ENCODE peak calls at places on chromosomes 3 and 15, in four cellular contexts. P is K562, B is GM12878, Y is HepG2. E is an unnamed sample.

GRCh38 chr3:72665701-72666443 is 182.4 kb downstream of the SHQ1 start:
- DNase-seq in P (peak; percentile 48), Y (no peak), B (no peak), E (peak; percentile 50)

GRCh38 chr15:91142097-91142744 is 42.2 kb downstream of the SV2B start:
- DNase-seq in B (no peak), P (no peak), Y (peak; percentile 6), E (peak; percentile 3)

GRCh38 chr15:73331991-73332925 is 36.5 kb downstream of the HCN4 start:
- DNase-seq in B (no peak), P (no peak), Y (no peak), E (no peak)

GRCh38 chr3:107765524-107765923 is 242.8 kb downstream of the BBX start:
- DNase-seq in P (no peak), Y (no peak), B (no peak), E (no peak)

GRCh38 chr3:32544894-32545293 is 25.8 kb downstream of the DYNC1LI1 start:
- DNase-seq in P (no peak), B (no peak), Y (no peak), E (no peak)

GRCh38 chr15:68503791-68504720 is 72.1 kb upstream of the ITGA11 start:
- DNase-seq in Y (no peak), B (no peak), P (no peak), E (no peak)

GRCh38 chr15:72559781-72560180 is 85.7 kb downstream of the ARIH1 start:
- DNase-seq in P (no peak), B (no peak), Y (no peak), E (no peak)

GRCh38 chr15:43293402-43293801 is 26.7 kb upstream of the TGM5 start:
- DNase-seq in B (no peak), Y (peak; percentile 21), P (peak; percentile 88), E (no peak)

GRCh38 chr3:5332270-5332956 is 144.9 kb downstream of the EDEM1 start:
- DNase-seq in Y (no peak), P (no peak), B (no peak), E (no peak)

GRCh38 chr3:42022355-42022754 is 60.5 kb upstream of the ULK4 start:
- DNase-seq in B (no peak), P (no peak), Y (no peak), E (no peak)

GRCh38 chr3:69385723-69386483 is at the start of gene FRMD4B:
- DNase-seq in Y (peak; percentile 3), P (no peak), B (no peak), E (peak; percentile 74)

GRCh38 chr3:127077506-127078064 is 94.7 kb downstream of the PLXNA1 start:
- DNase-seq in B (no peak), P (no peak), Y (no peak), E (no peak)

GRCh38 chr3:41370307-41370706 is 171.0 kb downstream of the CTNNB1 start:
- DNase-seq in Y (no peak), P (no peak), B (no peak), E (no peak)

GRCh38 chr15:44735482-44736260 is 657 bp upstream of the TRIM69 start:
- DNase-seq in Y (no peak), B (no peak), P (no peak), E (no peak)

GRCh38 chr15:94297543-94297942 is 66.2 kb downstream of the MCTP2 start:
- DNase-seq in P (no peak), B (no peak), Y (no peak), E (no peak)

GRCh38 chr3:127709320-127710060 is 36.7 kb downstream of the ABTB1 start:
- DNase-seq in Y (no peak), P (no peak), B (no peak), E (no peak)

GRCh38 chr15:64150236-64150578 is 1.3 kb upstream of the SNX22 start:
- DNase-seq in P (no peak), B (no peak), Y (no peak), E (no peak)

GRCh38 chr15:56736308-56736707 is 3.0 kb upstream of the ZNF280D start:
- DNase-seq in B (no peak), P (peak; percentile 30), Y (peak; percentile 31), E (peak; percentile 57)

GRCh38 chr3:188279696-188280398 is 125.9 kb downstream of the LPP start:
- DNase-seq in P (no peak), Y (no peak), B (no peak), E (no peak)

GRCh38 chr15:57213783-57214366 is 162.4 kb upstream of the CGNL1 start:
- DNase-seq in Y (peak; percentile 41), P (no peak), B (no peak), E (peak; percentile 76)

GRCh38 chr3:186108106-186108940 is 566 bp downstream of the ETV5 start:
- DNase-seq in Y (peak; percentile 59), B (no peak), P (peak; percentile 69), E (peak; percentile 64)

GRCh38 chr3:50876947-50877346 is 202.2 kb downstream of the DOCK3 start:
- DNase-seq in Y (no peak), P (no peak), B (no peak), E (no peak)

GRCh38 chr15:69311319-69311721 is 12.6 kb downstream of the PAQR5 start:
- DNase-seq in B (no peak), P (no peak), Y (no peak), E (no peak)

GRCh38 chr3:39192490-39193092 is at the start of gene XIRP1:
- DNase-seq in B (no peak), P (no peak), Y (no peak), E (no peak)

GRCh38 chr3:164679245-164679644 is 399.1 kb downstream of the SI start:
- DNase-seq in Y (no peak), P (no peak), B (no peak), E (no peak)

GRCh38 chr15:68054658-68055223 is 626 bp downstream of the PIAS1 start:
- DNase-seq in Y (peak; percentile 44), P (peak; percentile 80), B (no peak), E (peak; percentile 50)

GRCh38 chr3:182650568-182651128 is 142.7 kb upstream of the ATP11B start:
- DNase-seq in P (no peak), Y (no peak), B (no peak), E (no peak)

GRCh38 chr3:66910721-66911120 is 87.4 kb upstream of the KBTBD8 start:
- DNase-seq in P (no peak), B (no peak), Y (no peak), E (no peak)

DNA sequence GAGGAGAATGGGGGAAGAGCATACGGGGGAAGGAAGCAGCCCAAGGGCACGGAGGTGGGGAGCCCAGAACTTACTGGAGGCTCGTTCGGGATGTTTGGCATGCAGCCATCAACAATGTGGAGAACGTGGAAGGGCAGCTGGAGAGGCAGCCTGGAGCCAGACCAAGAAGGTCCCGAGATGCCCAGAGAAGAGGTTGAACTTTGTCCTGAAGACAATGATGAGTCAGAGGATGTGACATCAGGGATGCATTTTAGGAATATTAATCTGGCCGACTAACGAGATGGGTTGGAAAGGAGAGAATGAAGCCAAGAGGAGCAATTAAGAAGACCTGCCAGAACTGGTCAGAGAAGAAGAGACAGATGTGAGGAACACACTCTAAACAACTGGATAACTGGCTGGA is 98.2 kb downstream of the SRGAP3 start:
- DNase-seq in P (no peak), Y (no peak), B (no peak), E (no peak)
- TF ChIP-seq POLR2A in P (no peak), Y (no peak), B (no peak), E (no peak)

GRCh38 chr3:30544811-30545210 is 61.6 kb upstream of the TGFBR2 start:
- DNase-seq in Y (no peak), P (no peak), B (no peak), E (peak; percentile 99)
- TF ChIP-seq POLR2AphosphoS5 in Y (no peak), P (no peak), B (no peak), E (peak; percentile 80)

DNA sequence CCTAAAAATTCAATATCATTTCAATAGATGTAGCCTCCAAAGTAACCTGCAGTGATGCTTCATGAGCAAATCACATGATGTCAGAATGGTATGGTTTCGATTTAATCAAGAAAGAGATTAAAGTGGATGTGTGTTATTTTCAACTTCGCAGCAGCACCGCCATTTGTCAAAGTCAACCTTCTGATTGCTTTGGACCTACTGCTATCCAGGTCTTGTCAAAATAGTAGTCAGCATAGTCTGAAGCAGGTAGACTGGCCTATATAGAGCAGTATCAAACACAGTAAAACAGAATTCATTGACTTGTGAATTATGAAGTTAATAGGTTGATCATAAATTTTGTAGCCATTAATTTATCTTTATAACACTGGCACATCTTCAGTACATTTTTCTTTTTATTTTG is 79.5 kb downstream of the CDIN1 start:
- DNase-seq in B (no peak), Y (no peak), P (no peak), E (no peak)
- TF ChIP-seq MYC in B (no peak), Y (no peak), P (no peak), E (no peak)

DNA sequence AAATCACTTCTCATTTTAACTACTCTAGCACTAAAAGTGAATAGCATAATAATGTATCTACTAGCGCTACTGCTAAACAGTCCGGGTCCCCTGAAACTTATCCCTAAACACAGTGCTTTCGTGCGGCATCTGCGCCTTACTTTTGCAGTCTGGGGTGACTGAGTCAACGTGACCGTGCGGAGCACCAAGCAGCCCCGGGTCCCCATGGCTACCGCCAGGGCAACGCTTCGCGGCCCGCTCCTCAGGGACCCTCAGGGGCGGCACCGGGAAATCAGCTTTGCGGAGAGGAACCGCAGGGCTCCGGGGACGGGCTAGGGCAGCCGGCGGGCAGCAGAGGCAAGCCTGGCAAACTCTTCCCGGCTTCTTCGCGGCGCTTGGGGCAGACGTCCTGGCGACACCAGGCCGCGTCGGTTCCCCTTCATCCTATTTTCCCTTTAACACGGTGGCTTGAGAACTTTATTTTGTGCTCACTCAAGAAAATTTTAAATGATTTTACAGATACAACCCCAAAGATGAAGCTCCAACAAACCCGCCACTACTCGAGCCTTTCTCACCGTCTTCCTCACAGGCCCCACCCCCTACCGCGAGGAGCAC is 753 bp upstream of the DIPK2A start:
- DNase-seq in Y (no peak), B (no peak), P (peak; percentile 38), E (peak; percentile 74)
- TF ChIP-seq POLR2A in Y (no peak), B (no peak), P (no peak), E (no peak)

DNA sequence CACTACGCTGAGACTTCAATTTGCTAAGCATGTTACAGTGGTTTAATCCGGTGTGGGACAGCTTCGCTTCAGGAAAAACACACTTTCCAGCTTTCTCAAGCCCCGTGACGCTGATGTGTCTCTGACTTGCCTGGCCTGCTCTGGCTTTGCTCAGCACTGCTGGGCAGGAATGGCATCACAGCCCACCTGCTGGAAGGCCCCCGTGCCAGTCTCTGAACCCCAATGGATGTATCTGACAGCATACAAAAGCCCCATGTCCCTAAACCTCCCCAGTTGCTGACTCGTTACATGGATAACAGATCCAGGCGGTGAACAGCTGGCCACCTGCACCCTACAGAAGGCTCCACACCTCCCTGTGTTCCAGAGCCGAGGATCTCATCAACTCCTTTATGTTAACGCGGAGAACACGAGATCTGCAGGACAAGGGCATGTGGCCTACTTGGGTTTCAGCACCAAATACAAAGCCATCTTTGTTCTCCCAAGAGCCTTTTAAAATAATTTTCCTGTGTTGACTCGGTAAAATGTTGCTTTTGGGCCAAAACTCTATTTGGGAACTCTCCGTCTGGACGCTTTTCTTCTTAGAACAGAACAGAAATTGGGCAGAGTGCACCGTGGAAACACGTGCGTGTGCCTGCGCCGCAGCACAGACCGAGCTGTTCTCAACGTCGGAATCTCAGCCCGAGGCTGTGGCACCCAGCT is 61.4 kb downstream of the ATP10A start:
- DNase-seq in B (no peak), P (no peak), Y (no peak), E (no peak)
- TF ChIP-seq POLR2AphosphoS5 in B (no peak), P (no peak), Y (no peak), E (no peak)